ENCODE peak calls at places on chromosomes 6 and 20, in eight cellular contexts. E, T, X, P, M, D, R and J are unnamed samples.

GRCh38 chr6:26175428-26176181 is 88.4 kb downstream of the HFE start:
- DNase-seq in P (no peak), R (peak; percentile 75), T (no peak), E (peak; percentile 73), D (no peak), M (no peak), X (peak; percentile 32), J (peak; percentile 69)

GRCh38 chr20:36297656-36298055 is 8.5 kb upstream of the DLGAP4 start:
- DNase-seq in P (no peak), D (no peak), M (no peak), X (no peak), T (no peak), E (no peak), R (no peak), J (no peak)

GRCh38 chr6:113004691-113005270 is 657.7 kb downstream of the RFPL4B start:
- DNase-seq in P (no peak), E (no peak), X (no peak), D (no peak), T (no peak), M (no peak), R (no peak), J (no peak)

GRCh38 chr6:33983721-33984465 is 162.0 kb downstream of the GRM4 start:
- DNase-seq in T (no peak), X (no peak), D (no peak), E (no peak), P (no peak), M (peak; percentile 40), R (no peak), J (no peak)

GRCh38 chr20:40319741-40320499 is 369.1 kb downstream of the MAFB start:
- DNase-seq in X (peak; percentile 86), E (no peak), T (no peak), P (no peak), D (no peak), M (no peak), R (no peak), J (no peak)

GRCh38 chr20:17971571-17972013 is 2.8 kb downstream of the MGME1 start:
- DNase-seq in M (no peak), P (no peak), D (no peak), X (no peak), E (peak; percentile 61), R (peak; percentile 67), T (no peak), J (peak; percentile 76)

GRCh38 chr6:170026272-170027110 is 264.4 kb downstream of the DLL1 start:
- DNase-seq in X (peak; percentile 68), E (no peak), T (no peak), P (no peak), D (no peak), R (no peak), M (peak; percentile 64), J (no peak)

GRCh38 chr6:42970859-42971612 is 7.9 kb downstream of the PEX6 start:
- DNase-seq in E (no peak), X (no peak), P (no peak), D (no peak), M (no peak), T (no peak), R (peak; percentile 68), J (peak; percentile 33)

GRCh38 chr6:49693512-49693911 is 19.8 kb downstream of the CRISP2 start:
- DNase-seq in E (no peak), T (no peak), R (no peak), X (no peak), M (no peak), P (no peak), D (no peak), J (no peak)

GRCh38 chr6:6785163-6785521 is 196.6 kb downstream of the LY86 start:
- DNase-seq in P (no peak), X (no peak), D (peak; percentile 43), E (no peak), T (no peak), M (peak; percentile 36), R (no peak), J (no peak)

GRCh38 chr6:108117427-108118358 is 43.2 kb upstream of the OSTM1 start:
- DNase-seq in X (peak; percentile 1), E (peak; percentile 65), D (no peak), R (peak; percentile 51), P (no peak), T (peak; percentile 31), M (peak; percentile 47), J (no peak)

GRCh38 chr20:31681769-31682168 is 40.9 kb downstream of the BCL2L1 start:
- DNase-seq in T (no peak), X (no peak), M (no peak), P (no peak), E (no peak), D (no peak), R (no peak), J (no peak)

GRCh38 chr6:41966214-41966920 is 24.8 kb upstream of the CCND3 start:
- DNase-seq in E (no peak), T (no peak), D (no peak), M (no peak), X (no peak), R (peak; percentile 41), P (no peak), J (peak; percentile 19)

GRCh38 chr20:58787211-58788067 is 63.3 kb downstream of the GNAS-AS1 start:
- DNase-seq in R (no peak), P (no peak), D (no peak), E (no peak), M (no peak), X (no peak), T (no peak), J (no peak)

GRCh38 chr6:2563635-2564034 is 187.1 kb downstream of the MYLK4 start:
- DNase-seq in T (no peak), M (no peak), R (no peak), X (no peak), D (no peak), E (peak; percentile 90), P (peak; percentile 14), J (peak; percentile 18)

GRCh38 chr6:86949776-86950175 is 12.4 kb downstream of the HTR1E start:
- DNase-seq in E (no peak), P (no peak), R (no peak), M (no peak), T (no peak), D (no peak), X (no peak), J (no peak)

GRCh38 chr6:7566617-7567173 is 23.3 kb upstream of the SNRNP48 start:
- DNase-seq in E (no peak), D (no peak), M (no peak), R (no peak), T (no peak), X (no peak), P (no peak), J (no peak)

GRCh38 chr6:18513253-18513798 is 126.2 kb downstream of the RNF144B start:
- DNase-seq in X (no peak), E (no peak), P (no peak), R (no peak), T (no peak), D (no peak), M (no peak), J (no peak)

GRCh38 chr6:14165091-14165490 is 47.5 kb downstream of the CD83 start:
- DNase-seq in T (no peak), E (no peak), X (no peak), R (peak; percentile 74), D (no peak), M (no peak), P (no peak), J (peak; percentile 71)

GRCh38 chr20:1809611-1810510 is 85.3 kb upstream of the SIRPA start:
- DNase-seq in E (no peak), M (peak; percentile 42), D (no peak), R (peak; percentile 78), T (no peak), X (no peak), P (no peak), J (peak; percentile 66)

GRCh38 chr6:132300323-132300949 is 100.8 kb downstream of the MOXD1 start:
- DNase-seq in P (peak; percentile 11), X (no peak), D (no peak), T (peak; percentile 39), E (peak; percentile 64), M (peak; percentile 51), R (peak; percentile 71), J (peak; percentile 62)

GRCh38 chr20:61994546-61994945 is 71.1 kb downstream of the TAF4 start:
- DNase-seq in T (no peak), E (no peak), D (no peak), R (no peak), X (no peak), P (no peak), M (no peak), J (no peak)

GRCh38 chr6:84671188-84671587 is 93.2 kb downstream of the TBX18 start:
- DNase-seq in D (no peak), P (no peak), T (no peak), E (no peak), X (peak; percentile 11), M (no peak), R (no peak), J (no peak)

GRCh38 chr6:31139599-31139998 is 733 bp upstream of the PSORS1C2 start:
- DNase-seq in D (no peak), X (no peak), R (peak; percentile 32), T (no peak), M (no peak), E (no peak), P (no peak), J (no peak)

GRCh38 chr6:104789770-104790190 is 69.9 kb downstream of the HACE1 start:
- DNase-seq in E (peak; percentile 43), M (no peak), X (no peak), P (no peak), R (peak; percentile 72), T (no peak), D (no peak), J (peak; percentile 72)

GRCh38 chr6:152207915-152208714 is 400.6 kb downstream of the ESR1 start:
- DNase-seq in E (no peak), D (no peak), X (peak; percentile 6), R (no peak), M (no peak), P (no peak), T (no peak), J (no peak)

GRCh38 chr6:42045538-42046460 is 4.5 kb upstream of the TAF8 start:
- DNase-seq in P (no peak), X (peak; percentile 67), D (peak; percentile 84), T (peak; percentile 92), E (peak; percentile 59), R (peak; percentile 73), M (peak; percentile 88), J (peak; percentile 95)

GRCh38 chr6:166855416-166855815 is 100.9 kb downstream of the RNASET2 start:
- DNase-seq in D (no peak), R (no peak), T (no peak), E (no peak), M (no peak), X (no peak), P (no peak), J (no peak)

GRCh38 chr20:34375977-34376430 is 12.9 kb downstream of the ITCH start:
- DNase-seq in M (no peak), P (no peak), E (no peak), D (no peak), T (no peak), R (no peak), X (peak; percentile 53), J (no peak)

GRCh38 chr6:65524232-65524631 is 182.8 kb downstream of the EYS start:
- DNase-seq in R (no peak), M (no peak), T (no peak), X (no peak), D (no peak), E (no peak), P (no peak), J (no peak)

GRCh38 chr6:108453601-108454157 is 107.0 kb upstream of the FOXO3 start:
- DNase-seq in X (no peak), T (no peak), D (no peak), P (no peak), M (no peak), R (peak; percentile 63), E (peak; percentile 85), J (no peak)

GRCh38 chr6:131136021-131136847 is 967 bp downstream of the AKAP7 start:
- DNase-seq in T (no peak), M (peak; percentile 60), D (no peak), P (no peak), E (no peak), X (no peak), R (peak; percentile 61), J (peak; percentile 64)

GRCh38 chr6:73800997-73801396 is 105.0 kb downstream of the CD109 start:
- DNase-seq in M (no peak), X (no peak), T (no peak), P (no peak), D (no peak), E (no peak), R (no peak), J (no peak)

GRCh38 chr20:32528291-32528891 is 56.7 kb downstream of the NOL4L start:
- DNase-seq in D (no peak), X (peak; percentile 96), E (no peak), R (no peak), M (no peak), P (no peak), T (peak; percentile 88), J (no peak)